ENCODE peak calls at places on chromosomes 2 and 18, in four cellular contexts. H is IMR-90, I is A549, M is K562. S is an unnamed sample.

GRCh38 chr18:14963246-14963645 is 215.3 kb downstream of the ANKRD30B start:
- DNase-seq in I (no peak), M (no peak), H (no peak), S (no peak)

GRCh38 chr18:76911440-76911839 is 89.1 kb downstream of the ZNF236 start:
- DNase-seq in I (no peak), M (no peak), H (no peak), S (no peak)

GRCh38 chr2:117470311-117471095 is 344.0 kb upstream of the DDX18 start:
- DNase-seq in M (peak), H (no peak), I (peak), S (peak)

GRCh38 chr2:233919938-233920337 is 2.8 kb downstream of the TRPM8 start:
- DNase-seq in I (no peak), H (peak), M (no peak), S (no peak)

GRCh38 chr2:56244911-56245530 is 61.2 kb downstream of the CCDC85A start:
- DNase-seq in M (no peak), I (no peak), H (no peak), S (no peak)

GRCh38 chr2:119218478-119219064 is 5.1 kb upstream of the STEAP3 start:
- DNase-seq in M (peak), H (peak), I (peak), S (peak)

GRCh38 chr2:25381502-25381901 is 39.8 kb upstream of the DNMT3A start:
- DNase-seq in H (no peak), M (no peak), I (no peak), S (no peak)

GRCh38 chr2:216671791-216672343 is 23.5 kb downstream of the IGFBP5 start:
- DNase-seq in M (no peak), H (no peak), I (no peak), S (no peak)

GRCh38 chr2:191578031-191578430 is 99.9 kb upstream of the NABP1 start:
- DNase-seq in M (no peak), H (no peak), I (no peak), S (no peak)

GRCh38 chr18:48832961-48833700 is 117.6 kb downstream of the SMAD7 start:
- DNase-seq in M (no peak), I (peak), H (peak), S (no peak)

GRCh38 chr2:3635171-3636008 is 22.6 kb upstream of the ALLC start:
- DNase-seq in M (no peak), I (no peak), H (no peak), S (no peak)

GRCh38 chr2:106208874-106209273 is 14.8 kb upstream of the UXS1 start:
- DNase-seq in H (no peak), I (no peak), M (no peak), S (no peak)

DNA sequence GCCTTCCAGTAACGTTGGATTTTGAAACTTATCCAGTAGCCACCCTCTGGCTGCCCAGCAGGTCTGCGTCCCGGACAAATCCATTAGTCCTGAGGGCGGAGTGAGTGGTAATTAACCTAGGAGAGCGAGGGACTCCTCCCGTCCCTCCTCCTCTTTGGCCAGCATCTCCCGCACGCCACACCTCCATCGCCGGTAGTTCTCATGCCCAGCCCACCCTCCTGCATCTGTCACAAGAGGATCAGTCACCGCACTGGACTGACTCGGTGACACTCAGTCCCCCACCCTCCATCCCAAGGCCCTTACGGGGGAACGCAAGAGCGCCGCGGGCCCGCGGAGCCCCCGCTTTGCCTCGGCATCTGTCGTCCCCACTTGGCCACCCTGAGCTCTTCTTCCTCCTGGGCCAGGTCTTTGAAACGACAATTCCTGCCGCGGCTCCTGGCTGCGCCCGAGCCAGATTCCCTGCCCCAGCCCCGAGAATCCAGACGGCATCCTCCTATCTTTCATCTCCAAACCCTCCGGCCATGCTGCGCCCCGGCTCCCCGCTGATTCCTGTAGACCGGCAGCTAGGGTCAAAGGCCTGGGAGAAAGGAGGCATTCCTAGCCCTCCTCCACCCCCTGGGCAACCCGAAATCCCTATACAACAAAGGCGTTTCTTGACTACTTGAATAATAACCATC is 77.5 kb downstream of the EIF2AK3 start:
- DNase-seq in H (no peak), M (no peak), I (no peak), S (no peak)
- TF ChIP-seq MAZ in H (no peak), M (no peak), I (no peak), S (no peak)

GRCh38 chr2:60958800-60959199 is 58.7 kb upstream of the PEX13 start:
- DNase-seq in M (no peak), H (peak), I (peak), S (no peak)
- TF ChIP-seq MAZ in M (no peak), H (no peak), I (no peak), S (no peak)

GRCh38 chr2:231926761-231927565 is 767 bp upstream of the NPPC start:
- DNase-seq in I (no peak), M (no peak), H (peak), S (no peak)
- TF ChIP-seq MAZ in I (no peak), M (no peak), H (no peak), S (no peak)

DNA sequence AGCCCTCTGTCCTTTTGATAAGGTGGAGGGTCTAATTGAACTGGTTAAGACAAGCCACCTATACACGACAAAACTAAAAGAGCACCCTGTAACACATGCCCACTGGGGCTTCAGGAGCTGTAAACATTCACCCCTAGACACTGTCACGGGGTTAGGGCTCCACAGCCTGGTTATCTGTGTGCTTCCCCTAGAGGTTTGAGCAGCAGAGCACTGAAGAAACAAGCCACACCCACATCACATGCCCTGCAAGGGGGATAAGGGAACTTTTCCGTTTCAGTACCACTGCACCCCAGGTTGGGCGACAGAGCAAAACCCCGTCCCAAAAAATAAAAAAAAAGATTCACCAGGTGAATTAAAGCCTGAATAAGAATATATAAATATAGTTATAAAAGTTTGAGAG is 913.7 kb upstream of the ACVR2A start:
- DNase-seq in I (no peak), H (no peak), M (no peak), S (no peak)
- TF ChIP-seq MAZ in I (no peak), H (no peak), M (no peak), S (no peak)

GRCh38 chr18:13502585-13502984 is 223.8 kb downstream of the FAM210A start:
- DNase-seq in I (no peak), H (no peak), M (no peak), S (no peak)

GRCh38 chr18:13503839-13504238 is 222.5 kb downstream of the FAM210A start:
- DNase-seq in M (no peak), I (no peak), H (no peak), S (no peak)

GRCh38 chr18:13500227-13500865 is 226.0 kb downstream of the FAM210A start:
- DNase-seq in H (peak), M (no peak), I (peak), S (peak)

GRCh38 chr18:13500891-13501887 is 225.2 kb downstream of the FAM210A start:
- DNase-seq in H (peak), I (peak), M (no peak), S (no peak)

DNA sequence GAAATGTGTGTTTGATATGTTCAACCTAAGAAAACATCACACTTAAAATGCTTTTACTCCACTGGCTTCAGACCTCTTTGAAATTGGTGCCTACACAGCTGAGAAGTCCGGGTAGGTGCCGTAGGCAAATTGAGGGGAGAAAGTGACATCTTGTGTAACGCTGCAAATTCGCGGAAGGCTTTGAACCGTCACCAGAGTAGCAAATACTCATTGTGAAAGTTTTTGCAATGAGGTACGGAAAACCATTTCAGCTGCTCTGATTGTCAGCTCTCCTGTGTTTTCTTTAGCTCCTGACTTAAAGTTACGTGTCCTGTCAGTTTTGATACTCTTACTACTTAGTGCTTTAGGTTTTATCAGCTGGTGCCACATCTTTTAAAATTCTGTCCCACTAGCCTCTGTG is 224.5 kb downstream of the FAM210A start:
- DNase-seq in I (no peak), M (no peak), H (no peak), S (no peak)
- TF ChIP-seq MAZ in I (no peak), M (no peak), H (no peak), S (no peak)

DNA sequence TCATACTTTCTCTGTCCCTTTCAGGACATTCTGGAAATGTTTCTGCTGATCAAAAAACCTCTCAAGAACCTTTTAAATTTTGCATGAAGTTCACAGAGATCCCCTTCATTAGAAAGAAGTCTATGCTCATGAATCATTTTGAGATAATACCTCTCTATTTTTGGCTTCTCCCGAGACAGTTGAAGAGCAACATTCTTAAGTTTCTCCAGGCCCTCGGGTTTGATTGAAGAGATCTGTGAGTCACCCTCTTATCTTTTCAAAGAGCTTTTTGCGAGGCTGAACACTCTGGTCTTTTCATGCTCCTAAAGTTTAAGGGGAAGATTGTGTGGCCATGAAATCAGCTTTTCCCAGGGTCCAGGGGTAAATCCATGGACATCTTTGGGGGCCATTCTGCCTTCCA is 354.2 kb downstream of the FBXO15 start:
- DNase-seq in H (peak), I (no peak), M (no peak), S (no peak)
- TF ChIP-seq MAZ in H (no peak), I (no peak), M (no peak), S (no peak)

DNA sequence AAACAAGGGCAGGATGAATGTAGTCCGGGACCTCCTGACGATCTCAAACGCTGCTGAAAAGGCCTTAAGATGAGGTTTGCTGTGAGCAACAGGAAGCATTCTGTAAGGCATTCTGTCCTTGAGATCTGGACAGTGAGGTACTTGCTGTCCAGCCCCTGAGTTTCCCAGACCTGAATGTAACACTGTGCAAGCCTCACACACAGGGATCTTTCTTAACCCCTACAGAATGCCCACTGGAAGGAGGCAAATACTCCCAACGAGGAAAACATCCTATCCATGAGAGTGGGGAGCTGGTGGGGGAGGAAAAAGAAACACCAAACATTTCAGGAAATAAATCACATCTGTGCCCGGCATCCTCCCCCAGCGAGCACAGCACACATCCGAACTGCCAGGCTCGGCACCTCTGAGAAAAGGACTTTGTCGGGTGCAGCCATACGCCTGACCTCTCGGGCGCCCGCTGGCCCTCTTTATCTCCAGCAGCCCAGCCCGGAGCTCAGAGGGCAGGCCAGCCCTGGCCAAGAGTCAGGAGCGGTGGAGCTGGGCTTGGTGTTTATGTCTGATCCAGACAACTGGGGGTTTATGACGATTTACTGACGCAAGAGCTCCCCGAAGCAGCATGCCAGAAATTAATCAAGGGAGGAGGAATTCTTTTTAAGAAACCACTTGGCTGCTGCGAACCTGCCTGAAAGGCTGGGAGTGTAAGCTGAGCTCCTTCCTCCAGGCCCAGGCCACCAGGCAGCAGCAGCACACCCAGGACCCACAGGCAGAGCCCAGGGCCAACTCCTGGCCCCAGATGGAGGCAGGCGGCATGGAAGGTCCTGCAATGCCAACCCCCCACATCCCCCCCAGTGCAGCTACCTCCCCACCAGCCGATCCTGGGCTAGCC is 72.3 kb downstream of the HDAC4 start:
- DNase-seq in H (peak), I (no peak), M (no peak), S (no peak)
- TF ChIP-seq MAZ in H (no peak), I (no peak), M (no peak), S (no peak)

GRCh38 chr2:161306919-161307318 is 1.3 kb upstream of the PSMD14 start:
- DNase-seq in M (no peak), I (no peak), H (no peak), S (no peak)
- TF ChIP-seq MAZ in M (no peak), I (no peak), H (no peak), S (no peak)

S was measured in HepG2.